ENCODE peak calls at places on chromosomes 4 and X, in ten cellular contexts. C is lower leg skin; H is GM04504; W is activated CD4-positive, alpha-beta T cell treated with anti-CD3 and anti-CD28 coated beads, Interleukin-2, amount 50 U/mL, for 4 hours; L is left ventricle myocardium inferior; S is PC-3; A is left ventricle myocardium superior; J is SJSA1; M is A549; X is stimulated activated naive CD4-positive, alpha-beta T cell treated with Interleukin-2 at 50 U/mL for 16 hours. I is an unnamed sample.

GRCh38 chrX:19810809-19811208 is 76.6 kb downstream of the SH3KBP1 start:
- DNase-seq in L (no peak), M (no peak), X (no peak), A (no peak), W (no peak), H (peak; percentile 47), J (no peak), C (peak; percentile 14), S (no peak), I (no peak)

GRCh38 chr4:149709640-149710039 is 106.0 kb downstream of the IQCM start:
- DNase-seq in J (no peak), C (no peak), L (no peak), X (no peak), H (no peak), A (no peak), W (no peak), S (peak; percentile 43), M (no peak), I (no peak)

GRCh38 chr4:148023782-148024181 is 291.9 kb downstream of the ARHGAP10 start:
- DNase-seq in S (no peak), A (no peak), M (no peak), H (no peak), W (no peak), L (no peak), C (no peak), X (no peak), J (no peak), I (no peak)

GRCh38 chr4:78938474-78938867 is 767 bp downstream of the PAQR3 start:
- DNase-seq in M (no peak), L (no peak), C (no peak), S (no peak), H (no peak), W (no peak), A (no peak), J (no peak), X (no peak), I (peak; percentile 12)

GRCh38 chrX:9433596-9433995 is 31.3 kb upstream of the TBL1X start:
- DNase-seq in L (no peak), S (no peak), H (no peak), C (no peak), M (no peak), J (no peak), W (no peak), A (no peak), X (no peak), I (no peak)

GRCh38 chr4:158809611-158810486 is 41.0 kb downstream of the FNIP2 start:
- DNase-seq in M (peak; percentile 52), C (peak; percentile 72), W (no peak), A (no peak), J (peak; percentile 95), S (peak; percentile 77), X (no peak), H (peak; percentile 94), L (no peak), I (no peak)

GRCh38 chr4:113300384-113301011 is 251.0 kb downstream of the ANK2 start:
- DNase-seq in H (no peak), J (no peak), X (no peak), C (no peak), W (no peak), M (peak; percentile 47), S (peak; percentile 66), L (no peak), A (peak; percentile 31), I (peak; percentile 62)

GRCh38 chrX:12999422-12999821 is 24.5 kb downstream of the TMSB4X start:
- DNase-seq in X (peak; percentile 37), J (no peak), S (no peak), L (no peak), M (no peak), A (no peak), H (no peak), W (peak; percentile 39), C (no peak), I (no peak)

GRCh38 chr4:154707877-154708276 is 35.9 kb upstream of the LRAT start:
- DNase-seq in C (no peak), X (no peak), S (peak; percentile 86), W (no peak), A (no peak), J (no peak), M (no peak), L (no peak), H (no peak), I (peak; percentile 14)

GRCh38 chr4:10296730-10297129 is 160.5 kb downstream of the ZNF518B start:
- DNase-seq in H (peak; percentile 56), A (no peak), X (no peak), W (no peak), L (no peak), S (no peak), J (no peak), C (peak; percentile 38), M (no peak), I (no peak)

GRCh38 chr4:111806331-111806730 is 338.9 kb upstream of the FAM241A start:
- DNase-seq in C (no peak), S (peak; percentile 40), J (no peak), W (no peak), L (no peak), M (peak; percentile 23), X (no peak), H (no peak), A (no peak), I (peak; percentile 52)

GRCh38 chr4:10061650-10062415 is 40.5 kb upstream of the SLC2A9 start:
- DNase-seq in M (no peak), L (no peak), J (no peak), H (no peak), C (no peak), X (no peak), W (no peak), A (no peak), S (peak; percentile 67), I (no peak)

GRCh38 chrX:97481228-97481627 is 597.5 kb downstream of the RPA4 start:
- DNase-seq in L (no peak), J (no peak), W (no peak), X (no peak), S (no peak), M (no peak), A (no peak), H (no peak), C (no peak), I (no peak)

GRCh38 chrX:30521440-30522182 is 56.0 kb downstream of the TASL start:
- DNase-seq in W (no peak), S (peak; percentile 16), J (peak; percentile 28), H (peak; percentile 35), M (no peak), C (no peak), X (no peak), L (no peak), A (no peak), I (no peak)

GRCh38 chr4:79334783-79335182 is 8.9 kb upstream of the NAA11 start:
- DNase-seq in S (peak; percentile 30), J (no peak), L (no peak), C (no peak), X (no peak), W (no peak), H (no peak), M (no peak), A (no peak), I (no peak)

GRCh38 chr4:74228691-74229640 is 71.0 kb downstream of the MTHFD2L start:
- DNase-seq in C (peak; percentile 61), A (peak; percentile 65), L (peak; percentile 59), J (peak; percentile 58), X (peak; percentile 61), W (peak; percentile 67), S (peak; percentile 97), H (no peak), M (peak; percentile 77), I (peak; percentile 74)

GRCh38 chr4:184384056-184384809 is 90.1 kb downstream of the IRF2 start:
- DNase-seq in J (peak; percentile 36), A (no peak), C (peak; percentile 69), W (no peak), M (peak; percentile 17), H (peak; percentile 59), S (peak; percentile 43), X (no peak), L (no peak), I (peak; percentile 65)

GRCh38 chr4:85953651-85954018 is 406.2 kb downstream of the MAPK10 start:
- DNase-seq in J (no peak), A (no peak), L (no peak), X (no peak), S (peak; percentile 81), C (no peak), M (peak; percentile 74), W (no peak), H (no peak), I (peak; percentile 30)

GRCh38 chrX:46628406-46629371 is 55.1 kb downstream of the CHST7 start:
- DNase-seq in C (peak; percentile 74), L (peak; percentile 63), X (peak; percentile 20), H (peak; percentile 44), S (no peak), J (peak; percentile 39), A (peak; percentile 81), M (no peak), W (no peak), I (no peak)

GRCh38 chr4:88058295-88058694 is 50.9 kb downstream of the PKD2 start:
- DNase-seq in X (no peak), J (no peak), S (no peak), L (no peak), C (no peak), H (no peak), A (no peak), M (no peak), W (no peak), I (no peak)

GRCh38 chrX:111854778-111855490 is 21.0 kb upstream of the TRPC5OS start:
- DNase-seq in H (no peak), L (no peak), S (no peak), C (no peak), X (no peak), J (no peak), A (no peak), W (no peak), M (peak; percentile 36), I (peak; percentile 50)

GRCh38 chr4:135840781-135841180 is 1639.2 kb upstream of the PABPC4L start:
- DNase-seq in M (no peak), A (no peak), J (no peak), X (no peak), S (no peak), L (no peak), H (no peak), C (no peak), W (no peak), I (no peak)

GRCh38 chr4:7266525-7267292 is 74.4 kb downstream of the SORCS2 start:
- DNase-seq in C (no peak), A (no peak), H (peak; percentile 74), M (peak; percentile 82), X (no peak), L (no peak), S (peak; percentile 90), W (no peak), J (peak; percentile 71), I (peak; percentile 58)

GRCh38 chr4:70703695-70704332 is 15.5 kb downstream of the UTP3 start:
- DNase-seq in S (peak; percentile 84), W (no peak), M (no peak), H (no peak), J (peak; percentile 10), L (no peak), X (no peak), A (no peak), C (no peak), I (peak; percentile 55)

GRCh38 chr4:4470208-4470607 is 71.6 kb downstream of the STX18 start:
- DNase-seq in X (no peak), W (no peak), C (no peak), J (no peak), L (no peak), A (no peak), S (no peak), H (no peak), M (no peak), I (no peak)

GRCh38 chr4:2402453-2402852 is 16.0 kb downstream of the ZFYVE28 start:
- DNase-seq in S (no peak), W (no peak), C (no peak), M (no peak), J (no peak), H (no peak), A (no peak), L (no peak), X (no peak), I (no peak)

GRCh38 chrX:130071611-130072349 is 38.5 kb downstream of the ELF4 start:
- DNase-seq in A (no peak), S (no peak), W (no peak), L (no peak), H (no peak), C (no peak), M (no peak), J (no peak), X (no peak), I (no peak)

GRCh38 chrX:2652106-2652505 is 39.0 kb upstream of the CD99 start:
- DNase-seq in L (no peak), W (no peak), C (no peak), A (no peak), X (no peak), H (no peak), S (no peak), J (no peak), M (peak; percentile 13), I (no peak)